ENCODE peak calls at places on chromosomes 2 and 18, in nine cellular contexts. V, E, D, Z, G, F, O, R and N are unnamed samples.

GRCh38 chr2:43021791-43022500 is 204.5 kb downstream of the ZFP36L2 start:
- DNase-seq in F (no peak), V (no peak), Z (no peak), O (peak; percentile 23), R (no peak), G (no peak), E (peak; percentile 64), D (no peak), N (no peak)

GRCh38 chr2:33633295-33633694 is 34.2 kb upstream of the FAM98A start:
- DNase-seq in Z (no peak), D (no peak), E (no peak), O (no peak), V (no peak), F (no peak), G (no peak), R (no peak), N (no peak)

GRCh38 chr2:84878896-84879594 is 1.8 kb downstream of the TRABD2A start:
- DNase-seq in F (no peak), D (no peak), E (peak; percentile 22), G (no peak), V (no peak), Z (no peak), R (no peak), O (peak; percentile 3), N (no peak)

GRCh38 chr2:101883860-101884259 is 107.9 kb upstream of the IL1R2 start:
- DNase-seq in D (no peak), O (peak; percentile 60), G (no peak), V (no peak), E (no peak), R (no peak), Z (no peak), F (peak; percentile 83), N (no peak)

GRCh38 chr2:44793322-44793870 is 148.1 kb upstream of the SIX3 start:
- DNase-seq in R (no peak), G (no peak), F (peak; percentile 37), Z (no peak), D (no peak), V (no peak), E (no peak), O (no peak), N (no peak)

GRCh38 chr2:174593574-174594203 is 3.9 kb downstream of the WIPF1 start:
- DNase-seq in G (no peak), R (peak; percentile 61), V (peak; percentile 23), F (peak; percentile 82), E (peak; percentile 47), O (peak; percentile 77), Z (no peak), D (no peak), N (no peak)

GRCh38 chr2:231642631-231643493 is 50.2 kb downstream of the TEX44 start:
- DNase-seq in Z (no peak), V (peak; percentile 21), D (peak; percentile 44), E (peak; percentile 95), R (peak; percentile 36), G (no peak), F (peak; percentile 90), O (peak; percentile 79), N (no peak)

GRCh38 chr18:50637961-50638622 is 78.2 kb downstream of the MAPK4 start:
- DNase-seq in O (no peak), R (no peak), F (no peak), D (no peak), Z (no peak), G (no peak), E (no peak), V (no peak), N (no peak)

GRCh38 chr2:118321436-118322100 is 233.3 kb downstream of the INSIG2 start:
- DNase-seq in E (no peak), O (no peak), Z (no peak), G (no peak), D (no peak), V (no peak), F (no peak), R (no peak), N (no peak)

GRCh38 chr2:127085260-127085666 is 21.7 kb downstream of the BIN1 start:
- DNase-seq in V (no peak), E (no peak), O (peak; percentile 42), G (no peak), F (peak; percentile 72), R (no peak), Z (no peak), D (no peak), N (no peak)

GRCh38 chr2:192004188-192004963 is 157.5 kb upstream of the CAVIN2 start:
- DNase-seq in E (no peak), Z (no peak), R (no peak), O (no peak), F (no peak), D (no peak), G (no peak), V (no peak), N (no peak)

GRCh38 chr2:187527262-187527661 is 27.0 kb downstream of the TFPI start:
- DNase-seq in Z (no peak), R (no peak), G (no peak), D (no peak), F (peak; percentile 92), E (no peak), O (no peak), V (no peak), N (no peak)

GRCh38 chr2:50126845-50127244 is 905.1 kb downstream of the NRXN1 start:
- DNase-seq in Z (peak; percentile 58), E (no peak), V (no peak), O (no peak), R (no peak), D (no peak), G (peak; percentile 86), F (no peak), N (no peak)

GRCh38 chr18:22082408-22082807 is 87.0 kb upstream of the GATA6 start:
- DNase-seq in O (no peak), F (no peak), E (no peak), G (no peak), D (no peak), R (no peak), V (no peak), Z (no peak), N (no peak)

GRCh38 chr2:134301099-134301970 is 47.5 kb downstream of the MGAT5 start:
- DNase-seq in V (no peak), D (no peak), O (no peak), F (peak; percentile 69), Z (no peak), G (no peak), E (no peak), R (no peak), N (no peak)

GRCh38 chr2:169797601-169798000 is 1.1 kb upstream of the SSB start:
- DNase-seq in E (no peak), F (no peak), R (no peak), D (no peak), O (no peak), Z (no peak), G (no peak), V (no peak), N (no peak)

GRCh38 chr2:165274698-165275097 is 35.5 kb downstream of the SCN2A start:
- DNase-seq in Z (no peak), R (no peak), O (no peak), G (no peak), V (no peak), E (peak; percentile 23), D (no peak), F (peak; percentile 41), N (no peak)

GRCh38 chr2:73418343-73418742 is 32.7 kb downstream of the ALMS1 start:
- DNase-seq in Z (no peak), O (no peak), G (no peak), D (no peak), R (no peak), V (no peak), F (peak; percentile 94), E (peak; percentile 36), N (no peak)

GRCh38 chr2:45796500-45796899 is 145.0 kb downstream of the PRKCE start:
- DNase-seq in G (no peak), O (no peak), V (no peak), R (no peak), Z (no peak), F (no peak), E (no peak), D (no peak), N (no peak)

GRCh38 chr2:49278561-49278960 is 124.2 kb upstream of the FSHR start:
- DNase-seq in F (no peak), G (no peak), V (no peak), D (no peak), Z (no peak), E (no peak), R (no peak), O (no peak), N (no peak)

GRCh38 chr18:3002766-3003165 is 10.2 kb downstream of the LPIN2 start:
- DNase-seq in E (no peak), R (no peak), D (no peak), G (no peak), V (no peak), O (no peak), F (no peak), Z (no peak), N (no peak)

GRCh38 chr2:121505005-121505404 is 25.7 kb upstream of the RNU4ATAC start:
- DNase-seq in E (no peak), O (no peak), G (no peak), F (peak; percentile 53), V (no peak), Z (no peak), R (no peak), D (no peak), N (no peak)

GRCh38 chr18:712401-713134 is at the start of gene ENOSF1:
- DNase-seq in D (peak; percentile 90), F (peak; percentile 92), O (peak; percentile 94), E (peak; percentile 84), V (peak; percentile 62), G (peak; percentile 60), Z (peak; percentile 42), R (peak; percentile 70), N (peak; percentile 18)

GRCh38 chr2:169770991-169771390 is 27.7 kb upstream of the SSB start:
- DNase-seq in F (no peak), D (no peak), E (no peak), O (no peak), Z (no peak), G (no peak), R (no peak), V (no peak), N (no peak)

GRCh38 chr2:175414872-175415487 is 233.5 kb upstream of the ATP5MC3 start:
- DNase-seq in Z (peak; percentile 67), D (no peak), V (no peak), O (peak; percentile 17), E (peak; percentile 24), G (peak; percentile 61), F (peak; percentile 69), R (no peak), N (no peak)

GRCh38 chr2:110770696-110771425 is 38.5 kb downstream of the ACOXL start:
- DNase-seq in D (no peak), G (peak; percentile 91), R (no peak), O (no peak), V (no peak), F (peak; percentile 34), E (no peak), Z (peak; percentile 90), N (no peak)

GRCh38 chr2:220736778-220737177 is 835.3 kb downstream of the EPHA4 start:
- DNase-seq in O (no peak), R (no peak), D (no peak), E (no peak), V (no peak), G (no peak), F (no peak), Z (no peak), N (no peak)

GRCh38 chr18:13548106-13548819 is 178.1 kb downstream of the FAM210A start:
- DNase-seq in V (no peak), G (no peak), E (no peak), D (no peak), R (no peak), O (peak; percentile 16), F (no peak), Z (no peak), N (no peak)

GRCh38 chr2:67295851-67296250 is 101.3 kb upstream of the ETAA1 start:
- DNase-seq in R (no peak), D (no peak), V (no peak), E (no peak), O (no peak), Z (no peak), F (no peak), G (no peak), N (no peak)

GRCh38 chr2:144943986-144944385 is 424.1 kb upstream of the ZEB2 start:
- DNase-seq in D (no peak), R (no peak), Z (no peak), O (no peak), G (no peak), V (no peak), F (peak; percentile 73), E (no peak), N (no peak)

GRCh38 chr2:55107428-55107827 is 57.2 kb upstream of the RTN4 start:
- DNase-seq in Z (no peak), D (no peak), E (no peak), G (no peak), O (no peak), F (peak; percentile 53), V (no peak), R (no peak), N (no peak)